ENCODE peak calls at places on chromosomes 11 and 22, in five cellular contexts. One of them, this sample, is unnamed.
A peak's percentile ranks its signal among the peaks of the same experiment; 100 is the strongest.

GRCh38 chr22:21697021-21697771 is 31.4 kb downstream of the PPIL2 start:
- DNase-seq in H1: no peak
- DNase-seq in MCF 10A: no peak
- DNase-seq in cardiac fibroblast: no peak
- DNase-seq in nephron progenitor cell: no peak
- DNase-seq in this sample: no peak

GRCh38 chr11:71451596-71452353 is 1.2 kb upstream of the NADSYN1 start:
- DNase-seq in MCF 10A: no peak
- DNase-seq in nephron progenitor cell: peak; percentile 29
- DNase-seq in cardiac fibroblast: no peak
- DNase-seq in H1: peak; percentile 38
- DNase-seq in this sample: no peak

GRCh38 chr11:103433380-103433779 is 324.2 kb downstream of the DYNC2H1 start:
- DNase-seq in H1: no peak
- DNase-seq in cardiac fibroblast: peak; percentile 43
- DNase-seq in MCF 10A: peak; percentile 80
- DNase-seq in nephron progenitor cell: no peak
- DNase-seq in this sample: no peak

GRCh38 chr22:40463727-40464126 is 93.3 kb downstream of the SGSM3 start:
- DNase-seq in nephron progenitor cell: no peak
- DNase-seq in MCF 10A: no peak
- DNase-seq in H1: no peak
- DNase-seq in cardiac fibroblast: no peak
- DNase-seq in this sample: no peak

GRCh38 chr11:71452354-71453020 is 516 bp upstream of the NADSYN1 start:
- DNase-seq in cardiac fibroblast: peak; percentile 72
- DNase-seq in nephron progenitor cell: no peak
- DNase-seq in H1: no peak
- DNase-seq in MCF 10A: no peak
- DNase-seq in this sample: no peak

GRCh38 chr22:46072030-46072881 is 78.1 kb upstream of the PPARA start:
- DNase-seq in H1: no peak
- DNase-seq in MCF 10A: peak; percentile 54
- DNase-seq in nephron progenitor cell: peak; percentile 61
- DNase-seq in cardiac fibroblast: peak; percentile 67
- DNase-seq in this sample: no peak

GRCh38 chr22:33867118-33867863 is 53.0 kb downstream of the LARGE1 start:
- DNase-seq in cardiac fibroblast: peak; percentile 20
- DNase-seq in H1: no peak
- DNase-seq in MCF 10A: no peak
- DNase-seq in nephron progenitor cell: no peak
- DNase-seq in this sample: no peak

GRCh38 chr22:19045094-19045493 is 77.1 kb downstream of the DGCR2 start:
- DNase-seq in cardiac fibroblast: no peak
- DNase-seq in H1: no peak
- DNase-seq in MCF 10A: no peak
- DNase-seq in nephron progenitor cell: no peak
- DNase-seq in this sample: no peak

GRCh38 chr22:38109391-38110000 is 988 bp downstream of the BAIAP2L2 start:
- DNase-seq in MCF 10A: no peak
- DNase-seq in H1: no peak
- DNase-seq in nephron progenitor cell: no peak
- DNase-seq in cardiac fibroblast: no peak
- DNase-seq in this sample: no peak